ENCODE peak calls at places on chromosomes 2 and 18, in seven cellular contexts. B, D, X, Z, Y, T and A are unnamed samples.
A peak's percentile ranks its signal among the peaks of the same experiment; 100 is the strongest.

GRCh38 chr2:8255448-8255800 is 426.4 kb upstream of the ID2 start:
- DNase-seq in D (no peak), Y (no peak), X (no peak), T (no peak), B (peak; percentile 22), Z (no peak), A (no peak)

GRCh38 chr2:182824056-182824758 is 42.2 kb downstream of the FRZB start:
- DNase-seq in T (no peak), X (no peak), Y (no peak), B (no peak), Z (no peak), D (peak; percentile 10), A (no peak)

GRCh38 chr2:227206406-227206805 is 42.0 kb downstream of the COL4A3 start:
- DNase-seq in B (no peak), D (no peak), X (no peak), Z (no peak), T (no peak), Y (no peak), A (no peak)

GRCh38 chr2:49262815-49263560 is 108.7 kb upstream of the FSHR start:
- DNase-seq in D (no peak), B (no peak), T (no peak), X (no peak), Z (no peak), Y (no peak), A (no peak)

GRCh38 chr2:144671695-144672094 is 151.8 kb upstream of the ZEB2 start:
- DNase-seq in Z (no peak), Y (no peak), B (peak; percentile 47), T (no peak), D (no peak), X (no peak), A (no peak)

GRCh38 chr2:171629113-171629512 is 58.2 kb upstream of the DYNC1I2 start:
- DNase-seq in B (no peak), Z (no peak), Y (no peak), X (no peak), D (no peak), T (no peak), A (no peak)

GRCh38 chr2:118047273-118047898 is 33.5 kb upstream of the CCDC93 start:
- DNase-seq in Y (no peak), B (peak; percentile 83), T (no peak), X (no peak), D (no peak), Z (no peak), A (no peak)

GRCh38 chr18:57122906-57123510 is 23.9 kb upstream of the BOD1L2 start:
- DNase-seq in D (no peak), X (no peak), T (no peak), Z (no peak), Y (no peak), B (no peak), A (no peak)

GRCh38 chr18:7987284-7987976 is 420.3 kb downstream of the PTPRM start:
- DNase-seq in D (no peak), T (no peak), Y (no peak), B (peak; percentile 85), Z (no peak), X (no peak), A (no peak)

GRCh38 chr2:233912799-233913423 is 4.3 kb upstream of the TRPM8 start:
- DNase-seq in Z (no peak), B (peak; percentile 43), X (no peak), D (no peak), T (peak; percentile 48), Y (no peak), A (peak; percentile 41)

GRCh38 chr2:25305809-25306208 is 35.9 kb downstream of the DNMT3A start:
- DNase-seq in B (no peak), X (no peak), T (no peak), D (no peak), Y (no peak), Z (no peak), A (no peak)

GRCh38 chr2:55672630-55673029 is 21.0 kb downstream of the PNPT1 start:
- DNase-seq in B (no peak), Y (no peak), X (no peak), T (no peak), D (no peak), Z (no peak), A (no peak)

GRCh38 chr2:203951366-203951902 is 14.9 kb downstream of the ICOS start:
- DNase-seq in T (no peak), X (no peak), B (peak; percentile 18), Z (no peak), D (no peak), Y (no peak), A (no peak)

GRCh38 chr2:197045115-197045514 is 118.6 kb upstream of the PGAP1 start:
- DNase-seq in X (no peak), Z (no peak), B (no peak), D (no peak), T (no peak), Y (no peak), A (no peak)

GRCh38 chr2:7819316-7819715 is 862.5 kb upstream of the ID2 start:
- DNase-seq in D (no peak), Y (no peak), X (no peak), T (no peak), Z (no peak), B (no peak), A (no peak)

DNA sequence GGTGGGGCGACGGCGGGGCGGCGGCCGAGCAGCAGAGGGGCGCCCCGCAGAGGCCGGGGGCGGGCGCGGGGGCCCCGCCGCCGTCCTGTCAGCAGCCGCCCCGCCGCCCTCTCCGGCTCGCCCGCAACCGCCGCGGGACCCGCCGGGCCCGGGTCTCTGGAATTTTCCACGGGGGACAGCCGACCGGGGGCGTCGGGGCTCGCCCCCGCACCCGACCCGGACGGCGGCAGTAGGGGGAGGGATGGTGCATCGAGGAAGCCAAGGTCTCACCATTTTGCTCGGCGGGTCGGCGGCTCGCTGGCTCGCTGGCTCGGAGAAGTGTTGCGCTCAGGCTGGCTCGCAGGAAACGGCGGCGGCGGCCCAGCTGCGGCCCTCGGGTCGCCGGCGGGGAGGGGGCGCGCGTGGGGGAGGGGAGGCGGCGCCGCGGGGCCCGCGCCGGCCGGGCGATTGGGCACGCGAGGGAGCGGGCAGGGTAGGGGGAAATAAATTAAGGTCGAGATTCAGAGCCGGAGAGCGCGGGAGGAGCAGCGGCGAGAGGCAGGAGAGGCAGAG is 401 bp downstream of the PPP3R1 start:
- DNase-seq in Z (no peak), D (peak; percentile 29), B (no peak), X (no peak), Y (peak; percentile 75), T (no peak), A (no peak)
- H3K4me1 ChIP-seq in Z (peaks cover 45% of the 10 kb centered on the region), D (peaks cover 49% of the 10 kb centered on the region), B (peaks cover 7% of the 10 kb centered on the region), X (peaks cover 22% of the 10 kb centered on the region), Y (peaks cover 50% of the 10 kb centered on the region), T (peaks cover 17% of the 10 kb centered on the region), A (no peaks in the 10 kb centered on the region)

GRCh38 chr2:164920430-164920829 is 34.9 kb downstream of the SLC38A11 start:
- DNase-seq in Y (no peak), B (peak; percentile 93), D (no peak), T (no peak), X (no peak), Z (no peak), A (no peak)
- H3K4me3 ChIP-seq in Y (no peak overlapping the region), B (no peak overlapping the region), D (no peak overlapping the region), T (no peak overlapping the region), X (no peak overlapping the region), Z (no peak overlapping the region), A (no peak overlapping the region)

DNA sequence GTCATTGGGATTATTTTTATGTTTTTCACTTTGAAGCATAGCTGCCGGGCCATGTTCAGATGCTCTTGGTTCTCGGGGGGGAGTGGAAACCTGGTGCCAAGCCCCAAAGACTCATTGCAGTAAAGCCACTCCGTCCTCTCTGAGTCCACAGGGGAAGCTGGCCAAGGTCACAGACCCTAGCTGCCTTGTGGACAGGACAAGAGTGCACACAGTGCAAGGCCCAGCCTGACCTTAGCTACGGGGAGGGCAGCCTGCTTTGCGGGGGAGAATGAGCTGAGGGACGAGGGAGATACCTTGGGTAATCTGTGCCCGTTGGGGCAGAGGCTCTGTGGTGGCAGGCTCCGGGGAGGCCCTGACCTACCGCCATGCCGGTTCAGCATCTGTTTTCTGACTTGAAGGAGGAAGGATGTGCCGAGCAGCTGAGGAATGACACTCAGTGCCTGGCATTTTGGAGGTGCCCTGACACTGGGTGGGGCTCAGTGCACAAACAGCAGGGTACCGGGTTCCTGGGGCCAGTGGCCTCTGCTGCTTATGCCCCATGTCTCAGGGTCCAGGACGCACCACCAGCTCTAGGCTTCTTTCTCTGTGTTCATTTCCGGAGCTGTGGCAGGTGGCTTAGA is 87.2 kb downstream of the STPG4 start:
- DNase-seq in X (no peak), Z (no peak), D (no peak), Y (no peak), B (no peak), T (no peak), A (no peak)
- H3K4me1 ChIP-seq in X (peaks cover 100% of the 10 kb centered on the region), Z (peaks cover 77% of the 10 kb centered on the region), D (peaks cover 93% of the 10 kb centered on the region), Y (peaks cover 77% of the 10 kb centered on the region), B (peaks cover 65% of the 10 kb centered on the region), T (peaks cover 73% of the 10 kb centered on the region), A (peaks cover 13% of the 10 kb centered on the region)

DNA sequence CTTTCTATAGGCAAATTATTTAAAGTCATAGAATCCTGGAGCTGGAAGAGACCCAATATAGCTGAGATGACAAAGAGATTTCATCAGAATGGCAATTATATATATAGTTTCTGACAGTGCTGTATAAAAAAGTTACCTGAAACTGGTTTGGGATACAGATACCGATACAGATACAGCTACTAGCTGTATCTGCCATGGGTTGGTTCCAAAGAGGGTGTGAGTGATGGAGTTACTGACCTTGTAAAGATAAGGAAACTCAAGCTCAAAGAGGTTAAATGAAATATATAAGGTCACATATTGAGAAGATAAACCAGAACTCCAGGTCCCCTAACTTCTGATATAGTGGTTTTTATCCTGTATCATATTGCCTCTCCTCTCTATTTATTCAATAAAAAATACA is 10.9 kb downstream of the PELI1 start:
- DNase-seq in Y (no peak), X (no peak), Z (no peak), D (no peak), T (no peak), B (no peak), A (no peak)
- H3K4me3 ChIP-seq in Y (no peak overlapping the region), X (no peak overlapping the region), Z (no peak overlapping the region), D (no peak overlapping the region), T (no peak overlapping the region), B (no peak overlapping the region), A (no peak overlapping the region)

DNA sequence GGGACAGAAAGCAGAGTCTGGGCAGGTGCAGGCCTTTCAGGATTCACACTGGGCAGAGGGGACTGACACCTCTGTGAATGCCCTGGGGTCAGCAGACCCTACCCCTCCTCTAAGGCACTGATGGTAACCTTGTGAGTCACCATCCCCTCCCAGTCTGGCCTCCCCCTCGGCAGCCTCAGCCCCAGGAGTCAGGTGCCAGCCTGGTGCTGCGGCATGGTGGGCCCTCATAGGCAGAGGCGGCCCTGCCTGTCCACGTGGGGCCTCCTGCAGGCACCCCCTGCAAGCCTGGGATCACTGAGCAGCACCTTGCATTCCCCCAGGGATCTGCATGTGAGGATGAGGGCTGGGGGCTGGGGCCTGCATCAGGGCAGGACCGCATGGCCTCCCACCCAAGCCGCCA is 4.8 kb upstream of the GPR17 start:
- DNase-seq in T (no peak), B (no peak), X (no peak), D (no peak), Y (no peak), Z (no peak), A (no peak)
- H3K4me1 ChIP-seq in T (peaks cover 26% of the 10 kb centered on the region), B (peaks cover 9% of the 10 kb centered on the region), X (peaks cover 19% of the 10 kb centered on the region), D (peaks cover 30% of the 10 kb centered on the region), Y (peaks cover 24% of the 10 kb centered on the region), Z (peaks cover 14% of the 10 kb centered on the region), A (peaks cover 14% of the 10 kb centered on the region)